ENCODE peak calls at places on chromosomes 12 and 14, in five cellular contexts. A, F, H, W and T are unnamed samples.

GRCh38 chr12:29970501-29970900 is 186.8 kb upstream of the TMTC1 start:
- DNase-seq in H (no peak), A (no peak), W (no peak), F (no peak), T (no peak)

GRCh38 chr14:69133206-69134125 is 19.5 kb downstream of the DCAF5 start:
- DNase-seq in W (peak), A (no peak), H (no peak), F (no peak), T (no peak)

GRCh38 chr14:68939424-68939892 is 39.6 kb downstream of the ACTN1 start:
- DNase-seq in H (no peak), A (no peak), F (no peak), W (no peak), T (no peak)

GRCh38 chr14:92254786-92255185 is 68.2 kb upstream of the SLC24A4 start:
- DNase-seq in A (peak), F (no peak), H (peak), W (peak), T (peak)

GRCh38 chr12:82019533-82019932 is 260.4 kb upstream of the PPFIA2 start:
- DNase-seq in A (no peak), F (no peak), H (no peak), W (no peak), T (no peak)

GRCh38 chr12:48613321-48613720 is 43.5 kb upstream of the LALBA start:
- DNase-seq in H (no peak), F (no peak), W (no peak), A (no peak), T (no peak)

GRCh38 chr12:91990525-91990924 is 155.1 kb downstream of the BTG1 start:
- DNase-seq in H (no peak), F (no peak), A (no peak), W (peak), T (no peak)

GRCh38 chr12:15698377-15698867 is 90.8 kb downstream of the EPS8 start:
- DNase-seq in H (no peak), A (no peak), F (no peak), W (no peak), T (no peak)

GRCh38 chr12:86914716-86915115 is 658.5 kb upstream of the MGAT4C start:
- DNase-seq in F (no peak), A (peak), W (peak), H (peak), T (no peak)

GRCh38 chr12:96271469-96272199 is 77.5 kb downstream of the ELK3 start:
- DNase-seq in F (no peak), W (peak), H (no peak), A (no peak), T (peak)

GRCh38 chr12:101051901-101052550 is 158.0 kb downstream of the SLC5A8 start:
- DNase-seq in A (no peak), W (peak), F (no peak), H (no peak), T (peak)

GRCh38 chr14:27242874-27243273 is 645.0 kb upstream of the NOVA1 start:
- DNase-seq in A (no peak), W (no peak), H (no peak), F (no peak), T (no peak)

GRCh38 chr12:47088021-47088944 is 8.5 kb upstream of the AMIGO2 start:
- DNase-seq in W (no peak), A (peak), H (no peak), F (no peak), T (no peak)

GRCh38 chr12:92502417-92503028 is 200.3 kb upstream of the PLEKHG7 start:
- DNase-seq in W (no peak), H (no peak), A (peak), F (no peak), T (no peak)

GRCh38 chr14:61940669-61941420 is 178.6 kb downstream of the SNAPC1 start:
- DNase-seq in W (no peak), F (no peak), H (no peak), A (no peak), T (no peak)

GRCh38 chr12:108491256-108491655 is 23.8 kb upstream of the FICD start:
- DNase-seq in F (no peak), A (no peak), W (no peak), H (no peak), T (no peak)

GRCh38 chr14:20622816-20623291 is 18.6 kb downstream of the OR6S1 start:
- DNase-seq in F (no peak), W (no peak), H (no peak), A (no peak), T (no peak)

GRCh38 chr12:84785951-84786350 is 126.6 kb downstream of the SLC6A15 start:
- DNase-seq in A (no peak), W (no peak), F (no peak), H (no peak), T (peak)

GRCh38 chr12:54988402-54989054 is 4.0 kb upstream of the TESPA1 start:
- DNase-seq in H (no peak), A (no peak), F (peak), W (no peak), T (no peak)

GRCh38 chr14:23327947-23328744 is 6.9 kb downstream of the PABPN1 start:
- DNase-seq in F (peak), A (peak), W (peak), H (peak), T (no peak)

GRCh38 chr12:3604750-3605638 is 114.0 kb downstream of the PRMT8 start:
- DNase-seq in A (peak), W (no peak), H (no peak), F (no peak), T (no peak)

GRCh38 chr12:78402366-78403134 is 462.0 kb upstream of the SYT1 start:
- DNase-seq in H (no peak), W (no peak), F (no peak), A (peak), T (no peak)

GRCh38 chr12:47753021-47754001 is 5.4 kb downstream of the RAPGEF3 start:
- DNase-seq in W (no peak), H (no peak), A (no peak), F (peak), T (no peak)

GRCh38 chr12:12985817-12986408 is 14.2 kb downstream of the HEBP1 start:
- DNase-seq in F (no peak), A (peak), H (no peak), W (no peak), T (no peak)

GRCh38 chr12:583251-583869 is 79.9 kb downstream of the NINJ2 start:
- DNase-seq in H (no peak), A (no peak), F (no peak), W (no peak), T (no peak)

GRCh38 chr12:26268841-26269553 is 73.6 kb downstream of the SSPN start:
- DNase-seq in W (no peak), H (no peak), F (no peak), A (no peak), T (no peak)

GRCh38 chr12:53500119-53500775 is 836 bp upstream of the TARBP2 start:
- DNase-seq in A (peak), W (peak), H (no peak), F (peak), T (peak)

GRCh38 chr14:75650253-75651058 is 10.2 kb downstream of the ERG28 start:
- DNase-seq in W (no peak), A (no peak), F (no peak), H (no peak), T (no peak)

GRCh38 chr14:88825078-88825458 is 617 bp downstream of the TTC8 start:
- DNase-seq in A (peak), W (no peak), H (no peak), F (no peak), T (no peak)

GRCh38 chr12:28346567-28346966 is 156.3 kb downstream of the CCDC91 start:
- DNase-seq in A (no peak), H (no peak), F (no peak), W (no peak), T (no peak)

GRCh38 chr12:57896139-57896436 is 45.3 kb upstream of the ATP23 start:
- DNase-seq in W (no peak), F (no peak), A (no peak), H (no peak), T (no peak)

GRCh38 chr12:88468546-88468945 is 111.7 kb downstream of the KITLG start:
- DNase-seq in F (no peak), H (no peak), W (no peak), A (no peak), T (no peak)

GRCh38 chr12:1594045-1594294 is 411 bp downstream of the FBXL14 start:
- DNase-seq in A (no peak), W (no peak), H (no peak), F (no peak), T (no peak)

GRCh38 chr14:75568791-75569190 is 9.6 kb upstream of the FLVCR2 start:
- DNase-seq in F (no peak), W (no peak), A (no peak), H (no peak), T (no peak)

GRCh38 chr12:62813031-62813829 is 121.7 kb downstream of the PPM1H start:
- DNase-seq in W (peak), F (peak), H (peak), A (peak), T (no peak)